ENCODE peak calls at places on chromosome 1, in five cellular contexts. One of them, this sample, is unnamed.

GRCh38 chr1:174748603-174749002 is 251.1 kb upstream of the CACYBP start:
- DNase-seq in GM06990: no peak
- DNase-seq in AG04450: no peak
- DNase-seq in endothelial cell: no peak
- DNase-seq in hepatic stellate cell: no peak
- DNase-seq in this sample: no peak

GRCh38 chr1:58441699-58442098 is 104.8 kb downstream of the OMA1 start:
- DNase-seq in endothelial cell: no peak
- DNase-seq in hepatic stellate cell: no peak
- DNase-seq in GM06990: no peak
- DNase-seq in AG04450: no peak
- DNase-seq in this sample: no peak

GRCh38 chr1:207071426-207071825 is 17.2 kb upstream of the C4BPB start:
- DNase-seq in endothelial cell: no peak
- DNase-seq in hepatic stellate cell: no peak
- DNase-seq in GM06990: no peak
- DNase-seq in AG04450: no peak
- DNase-seq in this sample: no peak

GRCh38 chr1:29249170-29249691 is 12.9 kb downstream of the PTPRU start:
- DNase-seq in endothelial cell: peak
- DNase-seq in GM06990: no peak
- DNase-seq in AG04450: no peak
- DNase-seq in hepatic stellate cell: no peak
- DNase-seq in this sample: no peak

GRCh38 chr1:46653405-46653853 is 14.7 kb downstream of the ATPAF1 start:
- DNase-seq in hepatic stellate cell: no peak
- DNase-seq in GM06990: no peak
- DNase-seq in AG04450: peak
- DNase-seq in endothelial cell: no peak
- DNase-seq in this sample: no peak

GRCh38 chr1:92968138-92969032 is 7.1 kb upstream of the DIPK1A start:
- DNase-seq in GM06990: no peak
- DNase-seq in hepatic stellate cell: no peak
- DNase-seq in endothelial cell: no peak
- DNase-seq in AG04450: no peak
- DNase-seq in this sample: no peak

GRCh38 chr1:221806984-221807383 is 65.1 kb upstream of the DUSP10 start:
- DNase-seq in AG04450: no peak
- DNase-seq in endothelial cell: no peak
- DNase-seq in GM06990: no peak
- DNase-seq in hepatic stellate cell: no peak
- DNase-seq in this sample: no peak

GRCh38 chr1:29642519-29642918 is 406.2 kb downstream of the PTPRU start:
- DNase-seq in AG04450: no peak
- DNase-seq in hepatic stellate cell: no peak
- DNase-seq in endothelial cell: no peak
- DNase-seq in GM06990: no peak
- DNase-seq in this sample: no peak

GRCh38 chr1:203625623-203626189 is 926 bp upstream of the ATP2B4 start:
- DNase-seq in AG04450: no peak
- DNase-seq in endothelial cell: no peak
- DNase-seq in hepatic stellate cell: no peak
- DNase-seq in GM06990: peak
- DNase-seq in this sample: no peak